ENCODE peak calls at places on chromosomes 2 and 18, in five cellular contexts. G is GM12864, T is lower lobe of right lung, M is HepG2, Z is AG04450. J is an unnamed sample.

GRCh38 chr2:229921101-229921891 is 513 bp downstream of the TRIP12 start:
- DNase-seq in Z (no peak), G (peak), M (peak), T (peak), J (no peak)

GRCh38 chr2:134446431-134447091 is 192.7 kb downstream of the MGAT5 start:
- DNase-seq in Z (peak), G (no peak), M (no peak), T (no peak), J (no peak)

GRCh38 chr2:223941579-223942277 is 3.4 kb downstream of the WDFY1 start:
- DNase-seq in T (no peak), G (peak), M (no peak), Z (no peak), J (no peak)

GRCh38 chr2:159106105-159106504 is 137.7 kb downstream of the TANC1 start:
- DNase-seq in T (no peak), G (no peak), Z (no peak), M (no peak), J (no peak)

GRCh38 chr18:29644276-29644675 is 1398.3 kb downstream of the DSC3 start:
- DNase-seq in G (no peak), M (no peak), Z (no peak), T (no peak), J (no peak)

GRCh38 chr2:41933585-41934322 is 114.1 kb upstream of the PKDCC start:
- DNase-seq in T (no peak), Z (peak), M (no peak), G (no peak), J (no peak)

GRCh38 chr18:65202091-65202490 is 548.7 kb upstream of the CDH7 start:
- DNase-seq in T (no peak), G (no peak), M (no peak), Z (no peak), J (no peak)

GRCh38 chr2:82316573-82317371 is 2012.2 kb upstream of the LRRTM1 start:
- DNase-seq in T (no peak), G (no peak), Z (no peak), M (no peak), J (no peak)

GRCh38 chr2:57862153-57862552 is 184.5 kb upstream of the VRK2 start:
- DNase-seq in Z (no peak), T (no peak), M (no peak), G (no peak), J (no peak)

GRCh38 chr2:9686061-9686460 is 55.3 kb upstream of the YWHAQ start:
- DNase-seq in Z (no peak), M (no peak), T (no peak), G (no peak), J (no peak)

GRCh38 chr18:52554180-52554579 is 214.2 kb downstream of the DCC start:
- DNase-seq in T (no peak), G (no peak), Z (no peak), M (no peak), J (no peak)

GRCh38 chr2:225512873-225513580 is 113.5 kb downstream of the NYAP2 start:
- DNase-seq in M (peak), G (no peak), T (no peak), Z (peak), J (peak)

GRCh38 chr2:217294818-217295217 is 435.0 kb upstream of the TNP1 start:
- DNase-seq in G (no peak), M (no peak), T (no peak), Z (no peak), J (no peak)

GRCh38 chr2:19632327-19633040 is 269.3 kb downstream of the TTC32 start:
- DNase-seq in T (no peak), G (no peak), Z (no peak), M (no peak), J (no peak)

GRCh38 chr2:118689456-118689855 is 158.0 kb downstream of the EN1 start:
- DNase-seq in T (no peak), Z (no peak), G (no peak), M (no peak), J (no peak)

GRCh38 chr2:20622731-20623130 is 28.2 kb downstream of the HS1BP3 start:
- DNase-seq in M (no peak), T (peak), Z (no peak), G (no peak), J (no peak)

GRCh38 chr18:63545094-63545493 is 2.9 kb downstream of the SERPINB12 start:
- DNase-seq in G (no peak), Z (no peak), T (no peak), M (no peak), J (no peak)

GRCh38 chr2:204078003-204078698 is 141.6 kb downstream of the ICOS start:
- DNase-seq in Z (no peak), G (no peak), M (no peak), T (no peak), J (no peak)

GRCh38 chr2:102442967-102443828 is 20.2 kb downstream of the IL18RAP start:
- DNase-seq in G (no peak), T (no peak), M (peak), Z (no peak), J (no peak)

GRCh38 chr2:216308532-216308931 is 63.8 kb downstream of the MARCHF4 start:
- DNase-seq in G (no peak), Z (no peak), M (no peak), T (no peak), J (no peak)

GRCh38 chr2:27029051-27029450 is 3.7 kb upstream of the TMEM214 start:
- DNase-seq in M (no peak), G (no peak), Z (no peak), T (no peak), J (no peak)

GRCh38 chr2:14996306-14997014 is 363.9 kb downstream of the LRATD1 start:
- DNase-seq in Z (no peak), G (no peak), M (no peak), T (no peak), J (no peak)

GRCh38 chr2:229417176-229417575 is 146.1 kb upstream of the PID1 start:
- DNase-seq in G (no peak), T (no peak), Z (no peak), M (no peak), J (no peak)

GRCh38 chr2:239803764-239804111 is 221.4 kb downstream of the NDUFA10 start:
- DNase-seq in G (no peak), Z (no peak), M (no peak), T (no peak), J (no peak)

GRCh38 chr2:50952596-50952995 is 79.3 kb downstream of the NRXN1 start:
- DNase-seq in G (no peak), Z (peak), T (no peak), M (no peak), J (peak)

GRCh38 chr18:53567935-53568574 is 656.4 kb downstream of the MBD2 start:
- DNase-seq in Z (no peak), T (no peak), M (peak), G (peak), J (no peak)

GRCh38 chr2:64841462-64841861 is 147.7 kb upstream of the SLC1A4 start:
- DNase-seq in G (no peak), Z (no peak), M (no peak), T (no peak), J (no peak)

GRCh38 chr2:242046184-242046826 is 176.8 kb downstream of the RTP5 start:
- DNase-seq in M (no peak), T (no peak), Z (no peak), G (no peak), J (no peak)

GRCh38 chr2:183034806-183035205 is 3.5 kb downstream of the NCKAP1 start:
- DNase-seq in T (no peak), Z (no peak), G (no peak), M (no peak), J (no peak)
- H3K4me3 ChIP-seq in T (no peak), Z (peak), G (no peak), M (peak), J (no peak)

GRCh38 chr2:234715671-234716250 is 218.9 kb upstream of the ARL4C start:
- DNase-seq in G (no peak), M (no peak), Z (no peak), T (no peak), J (no peak)
- H3K4me3 ChIP-seq in G (no peak), M (no peak), Z (no peak), T (no peak), J (no peak)

GRCh38 chr2:33292063-33292462 is 184.4 kb upstream of the RASGRP3 start:
- DNase-seq in G (no peak), Z (no peak), M (no peak), T (no peak), J (no peak)
- H3K4me3 ChIP-seq in G (no peak), Z (no peak), M (no peak), T (no peak), J (no peak)

GRCh38 chr2:2851316-2851715 is 520.2 kb upstream of the MYT1L start:
- DNase-seq in T (no peak), Z (no peak), G (no peak), M (no peak), J (no peak)

GRCh38 chr2:2852015-2852777 is 521.1 kb upstream of the MYT1L start:
- DNase-seq in Z (no peak), T (no peak), M (no peak), G (no peak), J (no peak)

GRCh38 chr2:2856723-2857415 is 520.7 kb downstream of the EIPR1 start:
- DNase-seq in Z (no peak), T (no peak), M (no peak), G (no peak), J (no peak)

GRCh38 chr2:2859164-2859563 is 518.5 kb downstream of the EIPR1 start:
- DNase-seq in T (no peak), M (no peak), G (no peak), Z (no peak), J (no peak)

DNA sequence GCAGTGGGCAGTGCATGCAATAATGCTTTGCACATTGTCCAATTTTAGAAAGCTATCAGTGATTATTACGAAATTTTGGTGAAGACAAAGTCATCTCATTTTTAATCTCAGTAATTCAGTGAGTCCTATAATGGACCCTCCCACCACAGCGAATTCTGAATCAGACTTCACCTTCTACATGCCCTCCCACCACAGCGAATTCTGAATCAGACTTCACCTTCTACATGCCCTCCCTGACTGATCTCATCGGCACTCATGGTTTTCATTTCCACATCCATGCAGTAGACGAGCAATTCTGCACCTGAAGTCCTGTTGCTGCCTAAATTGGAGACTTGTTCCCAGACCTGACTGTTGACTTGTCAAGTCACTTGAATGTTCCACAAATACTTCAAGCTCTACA is 522.3 kb downstream of the EIPR1 start:
- DNase-seq in M (no peak), T (no peak), G (no peak), Z (no peak), J (no peak)
- H3K4me3 ChIP-seq in M (no peak), T (no peak), G (no peak), Z (no peak), J (no peak)

DNA sequence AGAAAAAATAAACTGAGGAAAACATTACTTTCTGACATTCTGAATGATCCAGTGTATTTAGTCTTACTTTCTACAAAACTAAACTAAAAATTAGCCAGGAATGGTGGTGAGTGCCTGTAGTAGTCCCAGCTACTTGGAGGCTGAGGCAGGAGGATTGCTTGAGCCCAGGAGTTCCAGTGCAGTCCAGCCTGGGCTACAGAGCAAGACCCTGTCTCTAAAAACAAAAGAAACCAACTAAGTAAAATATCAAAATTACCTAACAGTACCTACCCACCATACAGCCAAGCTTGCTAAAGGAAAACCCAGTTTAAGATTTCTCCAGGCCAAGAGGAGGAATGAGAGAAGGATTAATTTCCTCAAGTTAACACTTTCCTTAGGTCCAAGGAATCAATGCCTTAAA is 2.9 kb downstream of the HSPD1 start:
- DNase-seq in Z (no peak), G (no peak), M (no peak), T (no peak), J (no peak)
- H3K4me3 ChIP-seq in Z (no peak), G (peak), M (peak), T (no peak), J (no peak)

GRCh38 chr2:79016315-79016714 is 9.2 kb upstream of the REG3G start:
- DNase-seq in G (no peak), Z (no peak), T (no peak), M (no peak), J (no peak)

GRCh38 chr2:79009388-79009787 is 16.1 kb upstream of the REG3G start:
- DNase-seq in Z (no peak), M (no peak), T (no peak), G (no peak), J (no peak)

GRCh38 chr2:79011485-79011884 is 14.0 kb upstream of the REG3G start:
- DNase-seq in Z (no peak), G (no peak), M (no peak), T (no peak), J (no peak)

GRCh38 chr2:79013629-79014028 is 11.9 kb upstream of the REG3G start:
- DNase-seq in G (no peak), T (no peak), M (no peak), Z (no peak), J (no peak)
- H3K4me3 ChIP-seq in G (no peak), T (no peak), M (no peak), Z (no peak), J (no peak)

J was measured in retinal pigment epithelial cell.